ENCODE peak calls at places on chromosomes 13 and 19, in nine cellular contexts. Y is prostate gland, F is tibial artery, Q is lung, N is tibial nerve, M is suprapubic skin, G is upper lobe of right lung, H is psoas muscle, J is adrenal gland. U is an unnamed sample. For H3K9me3, the result is how much of the 10 kb centered on the place peaks cover.

GRCh38 chr19:10007366-10007765 is 2.9 kb downstream of the COL5A3 start:
- DNase-seq in F (peak), N (no peak), Y (no peak), Q (no peak), M (no peak), J (peak), H (peak), G (no peak), U (no peak)

GRCh38 chr19:4051175-4052101 is 15.3 kb downstream of the ZBTB7A start:
- DNase-seq in N (no peak), G (peak), F (no peak), Y (no peak), Q (no peak), J (peak), M (no peak), H (peak), U (no peak)

GRCh38 chr13:50306096-50306495 is 290.9 kb downstream of the KCNRG start:
- DNase-seq in G (no peak), F (no peak), Q (no peak), H (no peak), N (no peak), M (no peak), J (peak), Y (no peak), U (no peak)

GRCh38 chr19:49442354-49442753 is 1.0 kb upstream of the SLC17A7 start:
- DNase-seq in Q (no peak), F (peak), G (no peak), J (peak), H (peak), M (peak), N (peak), Y (no peak), U (no peak)

GRCh38 chr13:110332750-110333149 is 25.7 kb downstream of the COL4A2 start:
- DNase-seq in M (no peak), H (no peak), J (no peak), G (no peak), F (no peak), Y (no peak), N (no peak), Q (no peak), U (no peak)

GRCh38 chr19:958967-959685 is 25.0 kb upstream of the WDR18 start:
- DNase-seq in N (no peak), M (no peak), F (no peak), H (no peak), Y (no peak), Q (no peak), G (no peak), J (no peak), U (peak)

GRCh38 chr13:99468971-99469545 is 32.2 kb upstream of the TM9SF2 start:
- DNase-seq in F (no peak), G (no peak), Y (no peak), M (no peak), J (no peak), H (no peak), N (no peak), Q (no peak), U (no peak)

GRCh38 chr19:35596366-35596999 is 10.5 kb downstream of the PMIS2 start:
- DNase-seq in N (no peak), M (no peak), J (no peak), Y (no peak), G (no peak), F (no peak), Q (no peak), H (no peak), U (no peak)

GRCh38 chr19:46373573-46374359 is 26.9 kb downstream of the PPP5C start:
- DNase-seq in Q (peak), Y (peak), N (no peak), F (no peak), M (peak), H (peak), J (peak), G (peak), U (peak)

GRCh38 chr19:33385956-33386355 is 12.4 kb downstream of the CEBPG start:
- DNase-seq in N (no peak), G (no peak), J (peak), F (no peak), Q (no peak), H (peak), Y (no peak), M (no peak), U (no peak)

GRCh38 chr19:3457531-3458228 is 22.6 kb downstream of the SMIM24 start:
- DNase-seq in F (peak), G (peak), J (no peak), Y (no peak), N (no peak), M (no peak), H (no peak), Q (no peak), U (no peak)

GRCh38 chr19:19366691-19367396 is 38.6 kb upstream of the GATAD2A start:
- DNase-seq in Q (peak), J (peak), F (peak), Y (peak), N (peak), M (no peak), H (peak), G (peak), U (no peak)

GRCh38 chr19:30224689-30225606 is 147.2 kb upstream of the ZNF536 start:
- DNase-seq in Y (no peak), G (no peak), F (no peak), M (no peak), N (no peak), H (no peak), J (peak), Q (no peak), U (no peak)

GRCh38 chr19:1235625-1236538 is 1.9 kb downstream of the CBARP start:
- DNase-seq in Y (no peak), M (no peak), F (no peak), H (no peak), J (no peak), N (no peak), Q (no peak), G (no peak), U (no peak)

GRCh38 chr13:29472317-29472961 is 123.0 kb downstream of the SLC7A1 start:
- DNase-seq in M (no peak), H (no peak), J (peak), N (no peak), G (no peak), F (peak), Y (peak), Q (no peak), U (no peak)

GRCh38 chr13:102779426-102780159 is 6.0 kb upstream of the TEX30 start:
- DNase-seq in Q (no peak), N (no peak), Y (no peak), H (no peak), G (no peak), J (no peak), F (no peak), M (no peak), U (no peak)

GRCh38 chr13:77213644-77214043 is 113.2 kb downstream of the MYCBP2 start:
- DNase-seq in F (no peak), G (no peak), Q (no peak), J (no peak), H (no peak), Y (no peak), M (no peak), N (no peak), U (no peak)

GRCh38 chr19:39926170-39926755 is 8.2 kb downstream of the FCGBP start:
- DNase-seq in F (no peak), J (no peak), M (peak), N (no peak), Y (no peak), Q (no peak), G (no peak), H (no peak), U (no peak)

GRCh38 chr19:2547033-2547680 is 71.2 kb downstream of the GADD45B start:
- DNase-seq in Q (no peak), Y (no peak), J (no peak), M (no peak), G (no peak), N (no peak), F (no peak), H (no peak), U (no peak)

GRCh38 chr19:40809358-40810086 is 10.5 kb downstream of the EGLN2 start:
- DNase-seq in H (no peak), J (no peak), Y (no peak), F (no peak), M (no peak), N (no peak), G (peak), Q (no peak), U (no peak)

GRCh38 chr13:91398413-91399188 is at the start of gene GPC5:
- DNase-seq in N (peak), G (peak), J (peak), Q (peak), H (peak), M (no peak), F (peak), Y (peak), U (no peak)

GRCh38 chr19:46461537-46461936 is 9.8 kb downstream of the PNMA8A start:
- DNase-seq in J (no peak), G (no peak), M (no peak), F (no peak), Q (no peak), Y (no peak), H (no peak), N (no peak), U (peak)

GRCh38 chr13:49214917-49215376 is 5.2 kb upstream of the MLNR start:
- DNase-seq in Y (peak), M (no peak), H (no peak), J (peak), G (peak), Q (peak), N (no peak), F (peak), U (no peak)

GRCh38 chr19:4089400-4089908 is 22.8 kb upstream of the ZBTB7A start:
- DNase-seq in N (no peak), Y (no peak), M (no peak), Q (no peak), H (peak), J (no peak), G (peak), F (no peak), U (no peak)

GRCh38 chr19:11260996-11261395 is 1.3 kb downstream of the DOCK6 start:
- DNase-seq in Y (no peak), J (no peak), M (no peak), F (no peak), Q (no peak), G (no peak), N (no peak), H (no peak), U (no peak)

GRCh38 chr13:27578121-27579030 is 42.0 kb downstream of the LNX2 start:
- DNase-seq in Y (no peak), M (no peak), F (no peak), H (no peak), J (no peak), N (no peak), Q (no peak), G (no peak), U (no peak)

GRCh38 chr19:1273263-1274041 is 1.9 kb upstream of the FAM174C start:
- DNase-seq in Q (no peak), F (no peak), H (peak), M (no peak), Y (no peak), G (no peak), N (no peak), J (no peak), U (no peak)

GRCh38 chr19:45766919-45767346 is 2.1 kb downstream of the SIX5 start:
- DNase-seq in F (no peak), N (no peak), M (no peak), J (peak), Q (no peak), H (no peak), Y (no peak), G (no peak), U (no peak)

GRCh38 chr13:48402325-48402962 is 10.5 kb downstream of the LPAR6 start:
- DNase-seq in H (no peak), F (no peak), Y (no peak), G (no peak), N (no peak), M (no peak), J (peak), Q (no peak), U (no peak)

GRCh38 chr13:95784891-95785290 is 108.0 kb downstream of the DNAJC3 start:
- DNase-seq in Y (no peak), Q (no peak), N (no peak), G (no peak), M (no peak), F (no peak), J (no peak), H (no peak), U (no peak)

GRCh38 chr13:52850396-52851152 is 2.1 kb upstream of the PCDH8 start:
- DNase-seq in J (peak), H (peak), G (peak), M (no peak), Q (peak), Y (no peak), N (peak), F (peak), U (peak)

GRCh38 chr13:97781891-97782305 is 171.6 kb upstream of the IPO5 start:
- DNase-seq in N (no peak), M (no peak), Q (no peak), F (peak), J (no peak), G (no peak), H (no peak), Y (no peak), U (no peak)

GRCh38 chr19:10725415-10725814 is 7.5 kb downstream of the DNM2 start:
- DNase-seq in G (no peak), F (no peak), Q (no peak), Y (no peak), J (no peak), N (no peak), H (no peak), M (no peak), U (no peak)

GRCh38 chr19:27654266-27654990 is 1558.5 kb downstream of the UQCRFS1 start:
- DNase-seq in Y (no peak), M (no peak), F (no peak), G (no peak), N (no peak), Q (no peak), H (no peak), J (no peak), U (no peak)
- H3K9me3 ChIP-seq in Y (under half), M (under half), F (under half), G (under half), N (under half), Q (under half), H (under half), J (under half), U (under half)

DNA sequence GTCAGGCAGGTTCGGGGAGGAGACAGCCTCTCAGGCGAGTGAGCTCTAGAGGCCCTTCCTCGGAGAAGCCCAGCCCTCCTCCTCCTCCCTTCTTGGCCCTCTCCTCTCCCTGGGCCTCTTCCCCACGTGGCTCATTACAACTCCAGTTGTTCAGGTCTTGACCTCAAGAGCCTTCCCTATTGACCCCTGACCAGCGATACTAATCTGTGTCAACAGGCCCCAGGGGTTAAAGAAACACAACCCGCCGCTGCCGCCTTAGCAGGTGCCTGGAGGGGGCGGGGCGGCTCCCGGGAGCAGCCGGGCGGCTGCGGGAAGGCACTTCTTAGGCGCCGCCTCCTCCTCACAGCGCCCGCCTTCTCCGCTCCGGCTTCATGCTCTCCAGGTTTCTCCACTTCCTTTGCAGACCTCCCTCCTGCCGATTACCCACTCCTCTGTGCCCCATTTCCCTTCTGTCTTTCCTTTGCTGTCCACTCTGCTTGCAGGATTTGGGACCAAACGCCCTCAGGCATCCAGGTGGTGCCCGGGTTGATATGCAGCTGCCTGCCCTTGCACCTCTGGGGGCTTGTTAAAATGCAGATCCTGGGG is 51.0 kb downstream of the LYL1 start:
- DNase-seq in N (peak), Q (peak), F (no peak), J (peak), M (no peak), H (peak), G (peak), Y (peak), U (peak)
- H3K4me3 ChIP-seq in N (no peak), Q (no peak), F (peak), J (no peak), M (peak), H (peak), G (peak), Y (no peak), U (no peak)

GRCh38 chr13:43908156-43909126 is 28.7 kb downstream of the LACC1 start:
- DNase-seq in Q (no peak), J (no peak), F (no peak), N (no peak), M (no peak), G (no peak), Y (peak), H (no peak), U (no peak)
- TF ChIP-seq CTCF in Q (peak), J (peak), F (peak), N (peak), M (no peak), G (peak), Y (peak), H (peak), U (peak)

DNA sequence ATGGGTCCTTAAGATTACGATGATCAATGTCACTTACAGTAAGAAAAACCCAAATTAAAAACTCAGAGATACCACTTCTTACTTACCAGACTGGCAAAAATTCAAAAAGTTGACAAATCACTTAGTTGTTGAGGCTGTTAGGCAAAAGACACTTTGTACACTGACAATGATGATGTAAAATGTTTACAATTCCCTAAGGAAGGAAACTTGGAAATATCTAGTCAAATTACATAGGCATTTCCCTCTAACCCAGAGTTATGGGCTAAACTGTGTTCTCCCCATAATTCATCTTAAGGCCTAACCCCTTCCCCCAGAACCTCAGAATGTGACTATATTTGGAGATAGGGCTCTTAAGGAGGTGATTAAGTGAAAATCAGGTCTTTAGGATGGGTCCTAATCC is 12.0 kb downstream of the TGDS start:
- DNase-seq in G (no peak), H (no peak), N (no peak), F (no peak), M (no peak), J (no peak), Q (no peak), Y (no peak), U (no peak)
- H3K9me3 ChIP-seq in G (under half), H (under half), N (under half), F (under half), M (under half), J (under half), Q (under half), Y (under half), U (under half)

DNA sequence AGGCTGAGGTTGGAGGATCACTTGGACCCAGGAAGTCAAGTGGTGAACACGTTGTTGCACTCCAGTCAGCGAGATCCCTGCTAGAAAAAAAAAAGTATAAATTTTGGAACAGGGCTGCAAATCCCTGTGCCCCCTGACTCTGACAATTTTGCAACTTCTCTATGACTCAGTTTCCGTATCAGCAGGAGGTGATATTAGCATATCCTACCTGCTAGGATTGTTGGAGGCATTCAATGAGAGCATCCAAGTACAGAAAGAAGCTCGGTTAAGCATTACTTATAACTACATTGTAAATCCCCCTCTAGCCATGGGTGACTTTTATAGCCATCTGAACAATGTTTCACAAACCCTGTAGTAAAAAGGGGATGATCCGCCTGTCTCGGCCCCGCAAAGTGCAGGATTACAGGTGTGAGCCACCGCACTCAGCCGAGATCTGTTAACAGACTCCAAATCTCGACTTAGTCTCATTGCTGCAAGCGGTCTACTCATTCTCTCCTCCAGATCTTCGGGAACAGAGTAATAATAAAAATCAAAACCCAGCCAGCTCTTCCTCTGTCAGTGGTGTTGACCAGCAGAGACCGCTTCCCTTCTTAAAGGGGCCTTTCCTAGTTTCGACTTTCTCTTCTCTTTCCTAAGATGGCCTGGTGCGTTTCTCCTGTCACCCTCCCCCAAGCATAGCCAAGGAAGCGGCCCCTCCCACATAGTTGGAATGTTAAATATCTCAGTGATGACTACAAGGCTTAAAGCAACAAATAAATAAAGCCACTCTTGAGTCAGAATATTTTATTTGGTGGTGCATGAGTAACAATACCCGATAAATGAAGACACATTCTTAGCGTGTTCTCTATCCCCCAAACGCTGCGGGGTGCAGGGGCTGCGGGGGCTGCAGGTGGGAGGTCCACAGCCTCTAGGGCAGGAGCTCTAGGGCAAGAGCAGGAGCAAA is 10.3 kb upstream of the BICRA start:
- DNase-seq in Q (peak), F (peak), M (no peak), N (no peak), G (no peak), Y (peak), J (peak), H (peak), U (peak)
- H3K4me3 ChIP-seq in Q (no peak), F (peak), M (peak), N (peak), G (peak), Y (peak), J (no peak), H (peak), U (peak)

DNA sequence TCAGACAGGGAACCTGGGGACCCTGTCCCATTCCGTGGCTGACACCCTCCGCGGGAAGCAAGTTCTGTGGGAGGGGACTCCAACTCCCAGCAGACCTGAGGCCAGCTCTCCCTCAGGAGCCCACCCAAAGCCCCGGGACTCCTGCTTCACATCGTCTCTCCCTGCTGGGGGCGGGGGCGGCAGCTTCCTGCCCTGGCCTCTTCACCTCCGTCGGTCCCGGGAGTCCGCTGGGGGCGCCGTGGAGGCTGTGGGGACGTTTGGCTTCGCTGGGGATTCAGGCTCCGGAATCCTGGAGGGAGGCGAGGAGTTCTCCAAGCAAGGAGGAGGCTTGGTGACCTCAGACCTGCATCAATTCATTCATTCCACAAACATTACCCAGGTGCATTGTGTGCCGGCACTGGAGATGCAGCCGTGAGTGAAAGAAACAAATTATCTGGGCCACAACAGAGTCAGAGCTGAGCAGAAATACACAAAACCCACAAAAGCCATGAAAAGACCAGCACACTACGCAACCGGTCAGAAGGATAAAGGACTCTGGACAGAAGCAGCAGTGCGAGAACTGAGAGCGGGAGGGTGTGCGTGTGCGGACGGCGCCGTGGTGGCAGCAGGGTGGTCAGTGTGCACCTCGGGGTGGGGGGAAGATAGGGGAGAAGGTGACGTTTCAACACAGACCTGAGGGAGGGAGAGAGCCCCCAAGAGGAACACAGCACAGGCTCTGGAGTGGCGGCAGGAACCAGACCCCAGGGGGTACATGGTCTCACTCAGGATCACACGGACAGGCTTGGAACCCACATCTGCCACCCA is 19.0 kb downstream of the EPS8L1 start:
- DNase-seq in N (no peak), H (no peak), M (no peak), G (no peak), Q (no peak), F (no peak), Y (no peak), J (no peak), U (peak)
- TF ChIP-seq CTCF in N (no peak), H (no peak), M (no peak), G (no peak), Q (no peak), F (no peak), Y (no peak), J (no peak), U (no peak)